ENCODE peak calls at places on chromosomes 4 and X, in nine cellular contexts. Y is kidney; U is cardiac muscle cell; R is tibial artery; J is sigmoid colon; K is astrocyte; I is mesendoderm; Z is CD8-positive, alpha-beta T cell; B is adrenal gland. X is an unnamed sample.

GRCh38 chr4:173909294-173909693 is 374.2 kb downstream of the FBXO8 start:
- DNase-seq in Y (no peak), U (no peak), R (no peak), J (no peak), K (no peak), I (no peak), Z (no peak), B (no peak), X (no peak)

GRCh38 chr4:126627255-126627654 is 1005.5 kb upstream of the INTU start:
- DNase-seq in Y (no peak), U (peak; percentile 49), R (no peak), J (no peak), K (no peak), I (peak; percentile 39), Z (no peak), B (no peak), X (no peak)

GRCh38 chr4:168540086-168540864 is 43.4 kb downstream of the PALLD start:
- DNase-seq in Y (no peak), U (no peak), R (no peak), J (no peak), K (peak; percentile 89), I (peak; percentile 11), Z (no peak), B (no peak), X (no peak)

GRCh38 chrX:49243166-49243565 is 7.9 kb downstream of the CCDC22 start:
- DNase-seq in Y (peak; percentile 64), U (no peak), R (no peak), J (peak; percentile 59), K (no peak), I (no peak), Z (no peak), B (no peak), X (no peak)

GRCh38 chr4:106002979-106003378 is 107.7 kb downstream of the NPNT start:
- DNase-seq in Y (no peak), U (no peak), R (no peak), J (no peak), K (no peak), I (no peak), Z (no peak), B (no peak), X (no peak)

GRCh38 chrX:131816551-131817136 is 206.5 kb upstream of the STK26 start:
- DNase-seq in Y (peak; percentile 55), U (no peak), R (peak; percentile 45), J (peak; percentile 90), K (peak; percentile 46), I (no peak), Z (no peak), B (peak; percentile 72), X (peak; percentile 89)

GRCh38 chr4:15118281-15118680 is 116.0 kb downstream of the CPEB2 start:
- DNase-seq in Y (peak; percentile 78), U (no peak), R (no peak), J (no peak), K (peak; percentile 33), I (no peak), Z (no peak), B (peak; percentile 14), X (no peak)

GRCh38 chrX:63471004-63471403 is 119.9 kb upstream of the SPIN4 start:
- DNase-seq in Y (no peak), U (no peak), R (no peak), J (no peak), K (no peak), I (no peak), Z (no peak), B (no peak), X (no peak)

GRCh38 chr4:1639299-1639868 is 44.7 kb downstream of the FAM53A start:
- DNase-seq in Y (peak; percentile 56), U (no peak), R (no peak), J (no peak), K (no peak), I (no peak), Z (no peak), B (no peak), X (no peak)

GRCh38 chr4:102504941-102505340 is 3.8 kb downstream of the NFKB1 start:
- DNase-seq in Y (no peak), U (no peak), R (no peak), J (no peak), K (no peak), I (no peak), Z (no peak), B (no peak), X (no peak)

GRCh38 chrX:7047951-7048350 is 99.6 kb upstream of the STS start:
- DNase-seq in Y (no peak), U (no peak), R (no peak), J (no peak), K (no peak), I (peak; percentile 13), Z (no peak), B (no peak), X (no peak)

GRCh38 chrX:114997779-114998178 is 19.6 kb downstream of the IL13RA2 start:
- DNase-seq in Y (no peak), U (no peak), R (no peak), J (no peak), K (no peak), I (no peak), Z (no peak), B (no peak), X (no peak)

GRCh38 chrX:38212246-38212645 is 8.4 kb downstream of the SRPX start:
- DNase-seq in Y (no peak), U (peak; percentile 77), R (no peak), J (no peak), K (peak; percentile 29), I (no peak), Z (no peak), B (no peak), X (no peak)

GRCh38 chr4:94399721-94400120 is 52.0 kb upstream of the PDLIM5 start:
- DNase-seq in Y (no peak), U (no peak), R (no peak), J (no peak), K (no peak), I (no peak), Z (no peak), B (no peak), X (no peak)

GRCh38 chrX:53288173-53288572 is 6.8 kb upstream of the IQSEC2 start:
- DNase-seq in Y (peak; percentile 78), U (peak; percentile 51), R (peak; percentile 27), J (no peak), K (no peak), I (peak; percentile 83), Z (no peak), B (peak; percentile 74), X (peak; percentile 3)

GRCh38 chr4:17500574-17500973 is 11.3 kb downstream of the QDPR start:
- DNase-seq in Y (no peak), U (no peak), R (no peak), J (no peak), K (no peak), I (no peak), Z (no peak), B (no peak), X (no peak)

GRCh38 chr4:13891544-13891939 is 264.0 kb upstream of the BOD1L1 start:
- DNase-seq in Y (no peak), U (no peak), R (no peak), J (no peak), K (peak; percentile 43), I (peak; percentile 6), Z (no peak), B (no peak), X (no peak)
- H3K27ac ChIP-seq in Y (no peak overlapping the region), U (no peak overlapping the region), R (peak overlapping the region; percentile 16), J (peak overlapping the region; percentile 65), K (peak overlapping the region; percentile 98), I (no peak overlapping the region), Z (no peak overlapping the region), B (no peak overlapping the region), X (no peak overlapping the region)

GRCh38 chrX:1895583-1895982 is 280.7 kb downstream of the ASMT start:
- DNase-seq in Y (no peak), U (no peak), R (no peak), J (no peak), K (no peak), I (no peak), Z (no peak), B (no peak), X (no peak)
- H3K27ac ChIP-seq in Y (no peak overlapping the region), U (no peak overlapping the region), R (no peak overlapping the region), J (no peak overlapping the region), K (no peak overlapping the region), I (no peak overlapping the region), Z (no peak overlapping the region), B (no peak overlapping the region), X (no peak overlapping the region)

DNA sequence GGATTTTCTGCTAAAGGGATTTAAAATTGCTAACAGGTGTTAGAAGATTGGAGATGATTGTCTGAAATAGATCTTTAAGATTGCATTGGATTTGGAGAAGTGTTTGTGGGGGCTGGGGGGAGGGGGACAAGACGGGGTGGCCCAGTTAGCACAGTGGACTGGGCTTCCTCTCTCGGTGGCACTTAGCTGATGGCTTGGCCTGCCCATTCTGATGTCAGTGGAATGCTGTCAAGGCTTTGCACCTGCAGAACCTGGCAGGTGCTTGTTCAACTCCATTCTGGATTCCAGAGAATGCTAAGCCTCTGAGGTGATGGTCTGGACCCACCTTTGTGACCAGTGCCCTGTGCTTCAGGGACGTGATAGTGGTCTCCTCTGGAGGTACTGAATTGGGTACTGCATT is 43.7 kb downstream of the ADD1 start:
- DNase-seq in Y (peak; percentile 18), U (no peak), R (no peak), J (no peak), K (no peak), I (no peak), Z (no peak), B (no peak), X (no peak)
- H3K27ac ChIP-seq in Y (no peak overlapping the region), U (peak overlapping the region; percentile 58), R (no peak overlapping the region), J (no peak overlapping the region), K (no peak overlapping the region), I (no peak overlapping the region), Z (no peak overlapping the region), B (no peak overlapping the region), X (no peak overlapping the region)

GRCh38 chr4:88792821-88793220 is 95.2 kb upstream of the NAP1L5 start:
- DNase-seq in Y (no peak), U (peak; percentile 22), R (no peak), J (no peak), K (peak; percentile 74), I (peak; percentile 70), Z (no peak), B (no peak), X (no peak)

GRCh38 chr4:88793473-88793872 is 95.8 kb upstream of the NAP1L5 start:
- DNase-seq in Y (no peak), U (no peak), R (no peak), J (no peak), K (no peak), I (no peak), Z (no peak), B (no peak), X (no peak)

GRCh38 chr4:88794087-88794486 is 96.5 kb upstream of the NAP1L5 start:
- DNase-seq in Y (no peak), U (no peak), R (no peak), J (no peak), K (no peak), I (no peak), Z (no peak), B (no peak), X (no peak)

GRCh38 chr4:88792268-88792781 is 94.7 kb upstream of the NAP1L5 start:
- DNase-seq in Y (no peak), U (peak; percentile 88), R (no peak), J (no peak), K (peak; percentile 83), I (peak; percentile 83), Z (no peak), B (no peak), X (no peak)

DNA sequence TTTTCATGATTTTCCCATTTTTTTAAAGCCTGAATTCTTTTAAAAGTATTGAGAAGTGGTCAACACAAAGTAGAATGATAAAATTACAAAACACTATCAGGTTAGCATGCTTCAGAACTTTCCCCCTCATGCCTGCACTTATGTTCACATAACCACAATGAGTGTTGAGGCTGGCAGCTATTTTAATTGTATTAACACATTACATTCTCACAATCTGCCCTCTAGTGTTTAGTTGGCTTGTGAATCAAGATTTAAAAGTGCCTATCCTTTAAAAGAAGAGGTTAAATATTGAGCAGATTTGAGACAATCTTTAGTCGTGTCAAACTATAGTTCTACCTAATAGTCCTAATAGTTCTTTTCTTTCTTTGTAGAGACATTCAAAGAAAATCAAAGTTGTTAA is 93.6 kb upstream of the NAP1L5 start:
- DNase-seq in Y (no peak), U (peak; percentile 41), R (no peak), J (no peak), K (peak; percentile 59), I (peak; percentile 14), Z (no peak), B (no peak), X (peak; percentile 3)
- H3K27ac ChIP-seq in Y (no peak overlapping the region), U (no peak overlapping the region), R (no peak overlapping the region), J (peak overlapping the region; percentile 72), K (no peak overlapping the region), I (no peak overlapping the region), Z (no peak overlapping the region), B (no peak overlapping the region), X (no peak overlapping the region)

X was measured in CD4-positive, CD25-positive, alpha-beta regulatory T cell.